ENCODE peak calls at places on chromosomes 1 and 21, in seven cellular contexts. L, J, F, D, Y, G and S are unnamed samples.

GRCh38 chr1:62891961-62892562 is 108.1 kb downstream of the ATG4C start:
- DNase-seq in G (no peak), D (no peak), J (no peak), L (no peak), Y (no peak), F (no peak), S (no peak)

GRCh38 chr21:35652196-35652595 is 408.1 kb downstream of the SETD4 start:
- DNase-seq in F (no peak), G (no peak), L (no peak), J (no peak), Y (no peak), D (no peak), S (no peak)

GRCh38 chr1:186765446-186765845 is 63.3 kb upstream of the PLA2G4A start:
- DNase-seq in D (no peak), G (no peak), F (no peak), L (no peak), J (no peak), Y (no peak), S (no peak)

GRCh38 chr1:3711780-3712451 is 40.3 kb upstream of the CCDC27 start:
- DNase-seq in G (no peak), F (no peak), J (no peak), Y (no peak), L (no peak), D (no peak), S (no peak)

GRCh38 chr1:7640350-7640749 is 130.7 kb upstream of the VAMP3 start:
- DNase-seq in L (no peak), G (peak), J (no peak), F (no peak), D (no peak), Y (no peak), S (no peak)

GRCh38 chr1:222257024-222257423 is 290.9 kb downstream of the HHIPL2 start:
- DNase-seq in L (no peak), Y (no peak), J (no peak), F (no peak), D (no peak), G (no peak), S (no peak)

GRCh38 chr1:3101127-3101939 is 32.3 kb downstream of the PRDM16 start:
- DNase-seq in D (peak), G (no peak), L (no peak), Y (no peak), J (no peak), F (no peak), S (no peak)

GRCh38 chr21:41536076-41536826 is 28.3 kb upstream of the TMPRSS2 start:
- DNase-seq in J (no peak), G (no peak), D (no peak), L (no peak), F (no peak), Y (no peak), S (no peak)

GRCh38 chr1:83905315-83905907 is 93.5 kb downstream of the TTLL7 start:
- DNase-seq in G (no peak), J (no peak), Y (no peak), D (no peak), F (no peak), L (no peak), S (no peak)

GRCh38 chr1:233672732-233673131 is 58.8 kb downstream of the KCNK1 start:
- DNase-seq in G (no peak), F (no peak), J (no peak), Y (peak), D (no peak), L (no peak), S (no peak)

GRCh38 chr1:115211071-115211745 is 121.9 kb upstream of the TSPAN2 start:
- DNase-seq in G (no peak), L (no peak), Y (no peak), F (no peak), J (no peak), D (peak), S (no peak)

GRCh38 chr1:49045371-49045770 is 268.7 kb upstream of the BEND5 start:
- DNase-seq in D (no peak), Y (no peak), F (no peak), L (no peak), G (no peak), J (no peak), S (no peak)

GRCh38 chr1:111503585-111504060 is at the start of the genes ADORA3 and TMIGD3:
- DNase-seq in G (no peak), F (no peak), J (no peak), Y (no peak), L (no peak), D (no peak), S (no peak)

GRCh38 chr1:40806724-40807675 is 23.4 kb downstream of the KCNQ4 start:
- DNase-seq in J (no peak), D (no peak), Y (no peak), F (no peak), L (no peak), G (no peak), S (no peak)

GRCh38 chr1:244792188-244792850 is 43.1 kb upstream of the COX20 start:
- DNase-seq in J (peak), F (no peak), G (no peak), Y (no peak), L (no peak), D (no peak), S (no peak)

GRCh38 chr1:216722841-216723240 is 388 bp downstream of the ESRRG start:
- DNase-seq in Y (no peak), L (no peak), J (no peak), F (peak), G (no peak), D (no peak), S (no peak)

GRCh38 chr1:10980094-10980577 is 32.3 kb upstream of the TARDBP start:
- DNase-seq in J (no peak), F (peak), Y (peak), L (no peak), G (peak), D (no peak), S (peak)

GRCh38 chr1:47527653-47528272 is 89.9 kb downstream of the FOXD2 start:
- DNase-seq in L (no peak), G (no peak), J (no peak), F (no peak), D (no peak), Y (peak), S (no peak)

GRCh38 chr1:109769335-109770078 is 5.8 kb upstream of the EPS8L3 start:
- DNase-seq in G (no peak), D (no peak), F (no peak), Y (no peak), J (peak), L (no peak), S (no peak)

GRCh38 chr1:203166192-203166940 is 9.3 kb downstream of the MYBPH start:
- DNase-seq in Y (peak), J (no peak), F (no peak), D (no peak), L (no peak), G (peak), S (no peak)

GRCh38 chr1:92461364-92462097 is 25.2 kb downstream of the GFI1 start:
- DNase-seq in D (no peak), Y (no peak), G (no peak), J (no peak), F (no peak), L (no peak), S (no peak)

GRCh38 chr1:93829061-93829460 is 49.9 kb downstream of the DNTTIP2 start:
- DNase-seq in G (no peak), F (no peak), Y (no peak), J (no peak), D (no peak), L (no peak), S (no peak)

GRCh38 chr1:204623365-204623893 is 62.1 kb downstream of the LRRN2 start:
- DNase-seq in J (no peak), Y (no peak), G (no peak), D (no peak), F (no peak), L (no peak), S (no peak)

GRCh38 chr21:36551731-36552457 is 72.0 kb upstream of the CLDN14 start:
- DNase-seq in G (no peak), L (no peak), D (no peak), J (peak), F (no peak), Y (no peak), S (no peak)

GRCh38 chr1:219416598-219417238 is 196.2 kb downstream of the ZC3H11B start:
- DNase-seq in F (peak), G (peak), D (peak), J (no peak), Y (peak), L (peak), S (no peak)

GRCh38 chr21:45642122-45642813 is 1.3 kb upstream of the PCBP3 start:
- DNase-seq in D (no peak), Y (no peak), F (no peak), J (no peak), G (no peak), L (no peak), S (no peak)

GRCh38 chr1:150688786-150689185 is 8.2 kb downstream of the GOLPH3L start:
- DNase-seq in J (no peak), F (no peak), G (no peak), L (no peak), Y (no peak), D (no peak), S (no peak)

GRCh38 chr1:99645199-99645598 is 714 bp upstream of the PALMD start:
- DNase-seq in D (no peak), Y (peak), J (no peak), F (no peak), G (no peak), L (no peak), S (no peak)

GRCh38 chr21:38494688-38495087 is 3.6 kb downstream of the ERG start:
- DNase-seq in L (no peak), J (no peak), G (no peak), Y (no peak), F (no peak), D (no peak), S (no peak)

GRCh38 chr1:162087574-162087973 is 18.1 kb downstream of the NOS1AP start:
- DNase-seq in G (no peak), J (no peak), D (no peak), L (no peak), Y (no peak), F (no peak), S (no peak)